ENCODE peak calls at places on chromosomes 5 and 9, in ten cellular contexts. A, X, Q, C, I, R, J, K, F and T are unnamed samples.

GRCh38 chr5:75046366-75047142 is 5.8 kb downstream of the GCNT4 start:
- DNase-seq in A (no peak), X (no peak), Q (no peak), C (no peak), I (no peak), R (no peak), J (no peak), K (no peak), F (no peak), T (no peak)

GRCh38 chr9:131698715-131699053 is 41.2 kb downstream of the RAPGEF1 start:
- DNase-seq in A (no peak), X (no peak), Q (no peak), C (no peak), I (no peak), R (no peak), J (no peak), K (no peak), F (no peak), T (no peak)

GRCh38 chr5:75337366-75338021 is 474 bp downstream of the HMGCR start:
- DNase-seq in A (no peak), X (peak), Q (no peak), C (peak), I (peak), R (peak), J (no peak), K (no peak), F (no peak), T (no peak)

GRCh38 chr9:15276328-15276969 is 30.6 kb downstream of the TTC39B start:
- DNase-seq in A (no peak), X (no peak), Q (no peak), C (no peak), I (no peak), R (no peak), J (no peak), K (no peak), F (no peak), T (no peak)

GRCh38 chr9:110217656-110218099 is 9.7 kb upstream of the C9orf152 start:
- DNase-seq in A (no peak), X (peak), Q (no peak), C (peak), I (no peak), R (peak), J (peak), K (no peak), F (no peak), T (no peak)

GRCh38 chr9:69297300-69297980 is 27.6 kb upstream of the ENTREP1 start:
- DNase-seq in A (no peak), X (no peak), Q (no peak), C (no peak), I (no peak), R (peak), J (no peak), K (no peak), F (no peak), T (no peak)

GRCh38 chr5:168991991-168992390 is 308.9 kb downstream of the SLIT3 start:
- DNase-seq in A (no peak), X (no peak), Q (no peak), C (no peak), I (no peak), R (no peak), J (no peak), K (no peak), F (no peak), T (no peak)

GRCh38 chr5:97098864-97099454 is 43.5 kb downstream of the LIX1 start:
- DNase-seq in A (no peak), X (no peak), Q (no peak), C (no peak), I (no peak), R (no peak), J (no peak), K (no peak), F (no peak), T (no peak)

GRCh38 chr9:107989099-107989498 is 499.5 kb upstream of the KLF4 start:
- DNase-seq in A (no peak), X (no peak), Q (no peak), C (no peak), I (no peak), R (no peak), J (no peak), K (no peak), F (no peak), T (no peak)

GRCh38 chr9:77421506-77422265 is 226.4 kb downstream of the GNA14 start:
- DNase-seq in A (no peak), X (no peak), Q (no peak), C (no peak), I (no peak), R (no peak), J (no peak), K (no peak), F (no peak), T (no peak)

GRCh38 chr5:6574111-6574510 is 58.7 kb downstream of the NSUN2 start:
- DNase-seq in A (no peak), X (no peak), Q (no peak), C (no peak), I (no peak), R (no peak), J (no peak), K (no peak), F (no peak), T (no peak)

GRCh38 chr9:112168197-112168596 is 6.9 kb downstream of the SUSD1 start:
- DNase-seq in A (no peak), X (no peak), Q (no peak), C (no peak), I (no peak), R (no peak), J (no peak), K (no peak), F (no peak), T (no peak)

GRCh38 chr5:138573949-138574670 is 1.1 kb downstream of the HSPA9 start:
- DNase-seq in A (no peak), X (no peak), Q (no peak), C (no peak), I (no peak), R (no peak), J (no peak), K (no peak), F (no peak), T (no peak)

GRCh38 chr5:137815202-137815990 is 52.3 kb upstream of the MYOT start:
- DNase-seq in A (no peak), X (no peak), Q (no peak), C (no peak), I (no peak), R (no peak), J (no peak), K (no peak), F (no peak), T (no peak)

GRCh38 chr5:1292846-1293415 is 1.9 kb downstream of the TERT start:
- DNase-seq in A (no peak), X (no peak), Q (no peak), C (no peak), I (no peak), R (no peak), J (no peak), K (no peak), F (no peak), T (no peak)

GRCh38 chr5:1550287-1551076 is 26.7 kb upstream of the LPCAT1 start:
- DNase-seq in A (no peak), X (no peak), Q (no peak), C (no peak), I (no peak), R (no peak), J (no peak), K (no peak), F (no peak), T (no peak)

GRCh38 chr5:45017568-45017967 is 208.8 kb downstream of the MRPS30 start:
- DNase-seq in A (no peak), X (no peak), Q (no peak), C (no peak), I (no peak), R (no peak), J (no peak), K (no peak), F (no peak), T (no peak)

GRCh38 chr9:99352786-99353185 is 130.7 kb downstream of the SEC61B start:
- DNase-seq in A (no peak), X (peak), Q (no peak), C (no peak), I (no peak), R (no peak), J (no peak), K (no peak), F (no peak), T (no peak)

GRCh38 chr9:78566948-78567675 is 270.2 kb downstream of the PSAT1 start:
- DNase-seq in A (no peak), X (peak), Q (no peak), C (no peak), I (no peak), R (no peak), J (peak), K (no peak), F (no peak), T (no peak)

GRCh38 chr5:36417668-36418067 is 116.0 kb upstream of the RANBP3L start:
- DNase-seq in A (no peak), X (no peak), Q (no peak), C (no peak), I (no peak), R (no peak), J (no peak), K (no peak), F (no peak), T (no peak)

GRCh38 chr5:133340822-133341221 is 271.5 kb downstream of the FSTL4 start:
- DNase-seq in A (no peak), X (no peak), Q (no peak), C (no peak), I (no peak), R (no peak), J (no peak), K (no peak), F (no peak), T (no peak)

GRCh38 chr9:93169444-93169843 is 14.5 kb upstream of the WNK2 start:
- DNase-seq in A (no peak), X (no peak), Q (no peak), C (no peak), I (no peak), R (no peak), J (no peak), K (no peak), F (no peak), T (no peak)

GRCh38 chr5:81755320-81755719 is 4.4 kb upstream of the SSBP2 start:
- DNase-seq in A (no peak), X (peak), Q (no peak), C (no peak), I (no peak), R (no peak), J (peak), K (peak), F (no peak), T (no peak)

GRCh38 chr5:157486861-157487260 is 26.8 kb downstream of the NIPAL4 start:
- DNase-seq in A (no peak), X (no peak), Q (no peak), C (no peak), I (no peak), R (no peak), J (no peak), K (no peak), F (no peak), T (no peak)

GRCh38 chr5:137836997-137837396 is 30.7 kb upstream of the MYOT start:
- DNase-seq in A (no peak), X (no peak), Q (no peak), C (peak), I (no peak), R (no peak), J (no peak), K (no peak), F (no peak), T (no peak)

GRCh38 chr9:28774433-28775029 is 1201.2 kb upstream of the C9orf72 start:
- DNase-seq in A (no peak), X (peak), Q (no peak), C (peak), I (no peak), R (peak), J (no peak), K (no peak), F (no peak), T (no peak)

GRCh38 chr9:70478963-70479641 is 64.6 kb upstream of the KLF9 start:
- DNase-seq in A (no peak), X (peak), Q (no peak), C (no peak), I (no peak), R (no peak), J (no peak), K (peak), F (no peak), T (no peak)

GRCh38 chr9:135048758-135049284 is 38.6 kb upstream of the OLFM1 start:
- DNase-seq in A (no peak), X (no peak), Q (no peak), C (no peak), I (no peak), R (no peak), J (no peak), K (no peak), F (no peak), T (no peak)

GRCh38 chr9:23492126-23493002 is 333.7 kb downstream of the ELAVL2 start:
- DNase-seq in A (no peak), X (peak), Q (no peak), C (peak), I (no peak), R (peak), J (no peak), K (no peak), F (peak), T (no peak)

GRCh38 chr5:65037845-65038815 is 269.4 kb downstream of the CWC27 start:
- DNase-seq in A (no peak), X (no peak), Q (no peak), C (peak), I (no peak), R (peak), J (peak), K (peak), F (no peak), T (no peak)

GRCh38 chr5:9241459-9241858 is 304.4 kb downstream of the SEMA5A start:
- DNase-seq in A (no peak), X (no peak), Q (no peak), C (no peak), I (no peak), R (no peak), J (no peak), K (no peak), F (no peak), T (no peak)

GRCh38 chr5:140346348-140347221 is at the start of gene HBEGF:
- DNase-seq in A (no peak), X (peak), Q (peak), C (peak), I (peak), R (no peak), J (peak), K (peak), F (no peak), T (no peak)